ENCODE peak calls at places on chromosome 5, in six cellular contexts. M is mucosa of descending colon, F is cardiac muscle cell, H is lower lobe of right lung, V is ovary, Q is prostate gland. A is an unnamed sample.
A peak's percentile ranks its signal among the peaks of the same experiment; 100 is the strongest.

GRCh38 chr5:81788271-81788670 is 37.4 kb upstream of the SSBP2 start:
- DNase-seq in Q (no peak), F (peak; percentile 49), H (no peak), M (no peak), V (no peak), A (no peak)

GRCh38 chr5:98630621-98631020 is 142.8 kb upstream of the RGMB start:
- DNase-seq in F (no peak), H (no peak), M (no peak), Q (no peak), V (no peak), A (no peak)

GRCh38 chr5:65156933-65157332 is 324.8 kb downstream of the ADAMTS6 start:
- DNase-seq in F (no peak), V (no peak), M (no peak), Q (no peak), H (no peak), A (no peak)

GRCh38 chr5:61933787-61934626 is 372.0 kb upstream of the KIF2A start:
- DNase-seq in H (no peak), F (peak; percentile 63), V (peak; percentile 12), M (no peak), Q (peak; percentile 80), A (peak; percentile 53)

GRCh38 chr5:87010736-87011135 is 256.9 kb upstream of the RASA1 start:
- DNase-seq in Q (no peak), V (no peak), M (no peak), F (no peak), H (no peak), A (no peak)

GRCh38 chr5:13359326-13359725 is 585.2 kb downstream of the DNAH5 start:
- DNase-seq in M (no peak), V (no peak), Q (no peak), H (no peak), F (no peak), A (no peak)

GRCh38 chr5:10709409-10709808 is 51.6 kb downstream of the DAP start:
- DNase-seq in Q (no peak), V (no peak), H (no peak), F (no peak), M (no peak), A (no peak)

GRCh38 chr5:96873469-96873868 is 2.8 kb upstream of the ERAP2 start:
- DNase-seq in H (no peak), M (no peak), V (no peak), Q (no peak), F (no peak), A (no peak)

DNA sequence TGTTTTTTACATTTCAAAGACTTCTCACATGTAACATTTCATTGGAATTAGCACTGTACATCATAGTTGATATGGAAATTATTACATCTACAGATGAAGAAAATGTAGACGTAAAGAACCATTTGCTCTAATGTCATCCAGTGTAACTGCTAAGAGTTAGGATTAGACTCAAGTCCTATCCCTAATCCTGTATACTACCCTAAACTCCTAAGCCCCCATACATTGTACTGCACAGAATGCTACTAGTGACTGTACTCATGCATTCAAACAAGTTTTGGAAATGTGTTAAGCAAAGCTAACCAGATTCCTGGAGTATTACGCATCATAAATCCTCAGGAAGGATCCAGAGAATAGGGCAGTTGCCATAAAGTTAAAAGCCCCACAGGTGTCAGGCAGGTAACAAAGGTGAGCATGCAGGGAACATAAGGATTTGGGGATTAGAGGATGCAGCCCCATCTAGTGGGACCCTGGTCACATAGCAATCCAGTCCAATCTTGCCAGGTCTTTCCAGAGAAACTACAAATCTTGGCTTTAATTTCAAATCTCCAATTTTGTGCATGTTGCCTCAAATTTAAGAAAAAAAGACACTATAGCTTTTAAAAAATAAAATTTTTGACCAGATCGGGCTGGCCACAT is 32.0 kb downstream of the HAVCR1 start:
- DNase-seq in M (no peak), H (no peak), F (peak; percentile 16), V (no peak), Q (peak; percentile 43), A (no peak)
- TF ChIP-seq CTCF in M (peak; percentile 26), H (peak; percentile 49), F (no peak), V (no peak), Q (no peak), A (peak; percentile 52)

DNA sequence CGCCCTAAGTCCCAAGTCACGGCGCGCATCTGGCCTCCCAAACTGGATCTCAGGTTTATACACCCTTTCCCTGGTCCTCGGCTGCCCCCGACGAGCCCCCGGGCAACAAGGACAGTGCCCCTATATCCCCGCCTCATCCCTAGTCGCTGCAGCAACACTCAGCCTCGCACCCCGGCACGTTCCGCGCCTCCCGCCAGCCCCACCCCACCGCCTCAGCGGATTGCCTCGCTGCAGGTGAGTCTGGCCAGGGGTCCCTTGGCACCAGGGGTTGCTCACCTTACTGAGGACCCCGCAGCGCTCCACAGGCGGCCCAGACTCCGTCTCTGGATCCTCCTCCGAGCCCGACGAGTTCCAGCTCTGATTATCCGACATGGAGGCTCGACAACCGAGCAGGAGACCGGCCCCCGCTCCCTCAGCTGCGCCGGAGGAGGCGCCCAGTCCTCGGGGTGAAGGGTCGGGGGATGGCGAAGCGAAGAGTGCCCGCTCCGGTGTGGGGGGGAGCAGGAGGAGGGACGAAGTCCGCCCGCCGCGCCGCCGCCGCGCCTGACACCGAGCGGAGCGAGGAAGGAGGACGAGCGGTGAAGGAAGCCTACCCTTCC is 494 bp downstream of the CERT1 start:
- DNase-seq in Q (peak; percentile 32), F (peak; percentile 67), H (peak; percentile 80), M (peak; percentile 78), V (no peak), A (peak; percentile 48)
- H3K4me3 ChIP-seq in Q (peak overlapping the region; percentile 79), F (peak overlapping the region; percentile 59), H (peak overlapping the region; percentile 77), M (peak overlapping the region; percentile 88), V (peak overlapping the region; percentile 62), A (peak overlapping the region; percentile 93)

DNA sequence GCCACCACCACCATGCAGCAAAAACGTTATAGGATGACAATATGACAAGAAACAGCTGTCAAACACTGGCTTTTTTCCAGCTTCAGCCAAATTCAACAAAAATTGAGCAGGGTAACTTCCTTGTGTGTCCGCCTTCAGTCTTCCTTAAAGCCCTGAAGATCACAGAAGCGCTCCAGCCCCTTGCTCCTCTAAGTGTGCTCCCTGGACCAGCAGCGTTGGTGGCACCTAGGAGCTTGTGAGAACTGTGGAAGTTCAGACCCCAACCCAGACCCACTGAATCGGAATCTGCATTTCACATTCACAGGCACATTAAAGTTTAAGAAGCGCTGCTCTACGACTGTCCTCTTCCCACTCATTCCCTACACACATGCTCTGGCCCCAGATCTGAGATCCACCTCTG is 111.8 kb downstream of the LHFPL2 start:
- DNase-seq in Q (no peak), M (no peak), H (no peak), F (no peak), V (no peak), A (no peak)
- H3K4me1 ChIP-seq in Q (no peaks in the 10 kb centered on the region), M (no peaks in the 10 kb centered on the region), H (peaks cover 35% of the 10 kb centered on the region), F (peaks cover 60% of the 10 kb centered on the region), V (peaks cover 3% of the 10 kb centered on the region), A (peaks cover 12% of the 10 kb centered on the region)

GRCh38 chr5:131641494-131641893 is 6.5 kb upstream of the RAPGEF6 start:
- DNase-seq in M (no peak), V (no peak), Q (no peak), F (no peak), H (no peak), A (no peak)

GRCh38 chr5:131649160-131649559 is 14.1 kb upstream of the RAPGEF6 start:
- DNase-seq in M (no peak), V (no peak), F (no peak), H (no peak), Q (no peak), A (no peak)

GRCh38 chr5:131644822-131645221 is 9.8 kb upstream of the RAPGEF6 start:
- DNase-seq in F (no peak), Q (no peak), M (no peak), V (no peak), H (no peak), A (no peak)

DNA sequence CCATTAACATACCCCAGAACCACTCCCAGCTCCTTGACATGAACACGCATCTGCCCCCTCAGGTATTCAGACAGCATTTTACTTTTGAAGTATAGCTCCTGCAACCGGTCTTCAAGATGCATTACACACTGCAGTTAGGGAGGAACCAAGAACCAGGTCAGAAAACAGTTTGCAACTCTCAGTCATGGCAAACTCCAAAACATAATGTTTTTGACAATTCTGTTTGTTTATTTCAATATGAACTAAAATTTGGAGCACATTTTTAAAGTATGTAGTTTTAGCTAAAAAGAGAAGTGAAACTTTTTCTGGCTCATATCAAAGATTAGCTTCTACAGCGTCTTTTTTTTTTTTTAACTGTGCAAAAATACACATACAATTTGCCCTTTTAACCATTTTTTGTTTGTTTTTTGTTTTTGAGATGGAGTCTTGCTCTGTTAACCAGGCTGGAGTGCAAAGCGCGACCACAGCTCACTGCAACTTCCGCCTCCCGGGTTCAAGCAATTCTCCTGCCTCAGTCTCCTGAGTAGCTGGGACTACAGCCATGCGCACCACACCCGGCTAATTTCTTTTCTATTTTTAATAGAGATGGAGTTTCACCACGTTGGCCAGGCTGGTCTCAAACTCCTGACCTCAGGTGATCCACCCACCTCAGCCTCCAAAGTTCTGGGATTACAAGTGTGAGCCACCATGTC is 12.2 kb upstream of the RAPGEF6 start:
- DNase-seq in M (no peak), H (no peak), Q (no peak), F (no peak), V (no peak), A (no peak)
- TF ChIP-seq CTCF in M (no peak), H (no peak), Q (no peak), F (no peak), V (no peak), A (no peak)